ENCODE peak calls at places on chromosomes 7 and 10, in five cellular contexts. One of them, this sample, is unnamed.

GRCh38 chr7:29935111-29935510 is 54.5 kb downstream of the SCRN1 start:
- DNase-seq in K562: no peak
- DNase-seq in SK-N-SH: no peak
- DNase-seq in IMR-90: peak
- DNase-seq in GM12878: no peak
- DNase-seq in this sample: no peak

GRCh38 chr10:63917363-63917762 is 396.2 kb downstream of the REEP3 start:
- DNase-seq in K562: no peak
- DNase-seq in SK-N-SH: no peak
- DNase-seq in IMR-90: no peak
- DNase-seq in GM12878: no peak
- DNase-seq in this sample: no peak

GRCh38 chr10:72351479-72351878 is 3.2 kb downstream of the DNAJB12 start:
- DNase-seq in K562: no peak
- DNase-seq in SK-N-SH: no peak
- DNase-seq in IMR-90: no peak
- DNase-seq in GM12878: no peak
- DNase-seq in this sample: no peak

GRCh38 chr7:4057289-4057616 is 624.8 kb upstream of the FOXK1 start:
- DNase-seq in K562: no peak
- DNase-seq in SK-N-SH: no peak
- DNase-seq in IMR-90: no peak
- DNase-seq in GM12878: no peak
- DNase-seq in this sample: no peak

GRCh38 chr7:84337386-84337785 is 142.8 kb upstream of the SEMA3A start:
- DNase-seq in K562: no peak
- DNase-seq in SK-N-SH: no peak
- DNase-seq in IMR-90: peak
- DNase-seq in GM12878: no peak
- DNase-seq in this sample: no peak

GRCh38 chr10:46530249-46531186 is 25.9 kb downstream of the GPRIN2 start:
- DNase-seq in K562: no peak
- DNase-seq in SK-N-SH: no peak
- DNase-seq in IMR-90: peak
- DNase-seq in GM12878: no peak
- DNase-seq in this sample: peak

GRCh38 chr7:16063241-16063640 is 358.1 kb downstream of the CRPPA start:
- DNase-seq in K562: no peak
- DNase-seq in SK-N-SH: no peak
- DNase-seq in IMR-90: no peak
- DNase-seq in GM12878: no peak
- DNase-seq in this sample: no peak

GRCh38 chr10:28959850-28960501 is 282.7 kb downstream of the BAMBI start:
- DNase-seq in K562: no peak
- DNase-seq in SK-N-SH: no peak
- DNase-seq in IMR-90: peak
- DNase-seq in GM12878: no peak
- DNase-seq in this sample: no peak

GRCh38 chr7:17239683-17240521 is 58.5 kb upstream of the AHR start:
- DNase-seq in K562: no peak
- DNase-seq in SK-N-SH: no peak
- DNase-seq in IMR-90: peak
- DNase-seq in GM12878: no peak
- DNase-seq in this sample: peak

GRCh38 chr10:29120216-29120615 is 168.7 kb upstream of the LYZL1 start:
- DNase-seq in K562: no peak
- DNase-seq in SK-N-SH: no peak
- DNase-seq in IMR-90: peak
- DNase-seq in GM12878: no peak
- DNase-seq in this sample: peak

GRCh38 chr10:77578583-77579227 is 58.9 kb downstream of the KCNMA1 start:
- DNase-seq in K562: no peak
- DNase-seq in SK-N-SH: no peak
- DNase-seq in IMR-90: peak
- DNase-seq in GM12878: no peak
- DNase-seq in this sample: peak

GRCh38 chr7:93016085-93016471 is 101.7 kb downstream of the SAMD9 start:
- DNase-seq in K562: no peak
- DNase-seq in SK-N-SH: no peak
- DNase-seq in IMR-90: peak
- DNase-seq in GM12878: no peak
- DNase-seq in this sample: no peak

GRCh38 chr10:110364531-110364937 is 59.8 kb upstream of the SMNDC1 start:
- DNase-seq in K562: no peak
- DNase-seq in SK-N-SH: no peak
- DNase-seq in IMR-90: no peak
- DNase-seq in GM12878: no peak
- DNase-seq in this sample: no peak
- TF ChIP-seq RCOR1 in K562: no peak
- TF ChIP-seq RCOR1 in SK-N-SH: no peak
- TF ChIP-seq RCOR1 in IMR-90: peak
- TF ChIP-seq RCOR1 in GM12878: no peak
- TF ChIP-seq RCOR1 in this sample: no peak

DNA sequence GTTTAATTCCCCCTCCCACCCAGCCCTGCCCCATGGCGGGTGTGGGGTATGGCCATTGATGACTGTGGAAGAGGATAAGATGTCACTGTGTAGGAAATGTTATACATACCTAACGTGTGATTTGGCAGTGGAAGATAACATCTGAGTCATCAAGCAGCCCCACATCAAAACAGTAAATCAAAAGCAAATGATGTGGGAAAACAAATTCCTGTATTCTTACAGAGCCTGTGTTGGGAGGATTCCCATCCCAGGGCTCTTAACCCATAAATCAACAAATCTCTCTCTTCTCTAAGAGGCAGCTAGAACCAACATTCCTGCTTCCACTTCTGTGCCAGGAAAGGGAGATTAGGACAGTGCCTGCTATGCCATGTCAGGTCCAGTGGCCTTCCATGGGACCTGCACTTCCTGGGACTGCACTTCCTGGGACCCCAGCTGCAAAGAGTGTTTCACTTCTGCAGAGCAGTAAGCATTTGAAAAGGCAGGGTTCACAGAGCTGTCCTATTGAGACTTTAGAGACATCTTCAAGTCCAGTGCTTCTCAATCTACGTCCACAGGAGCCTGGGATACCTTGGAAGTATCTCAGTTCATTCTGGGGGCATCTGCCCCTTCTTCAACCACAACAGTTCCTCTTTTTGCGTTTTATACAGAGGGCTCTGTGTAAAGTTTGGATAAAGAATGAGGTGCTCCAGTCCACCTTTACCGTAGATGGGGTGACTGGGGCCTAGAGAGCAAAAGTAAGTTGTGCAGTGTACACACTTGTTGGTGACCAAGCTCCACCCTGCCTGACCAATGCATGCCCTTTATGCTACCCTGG is 45.8 kb downstream of the ATXN7L1 start:
- DNase-seq in K562: no peak
- DNase-seq in SK-N-SH: peak
- DNase-seq in IMR-90: peak
- DNase-seq in GM12878: no peak
- DNase-seq in this sample: peak
- TF ChIP-seq RCOR1 in K562: no peak
- TF ChIP-seq RCOR1 in SK-N-SH: no peak
- TF ChIP-seq RCOR1 in IMR-90: no peak
- TF ChIP-seq RCOR1 in GM12878: no peak
- TF ChIP-seq RCOR1 in this sample: no peak

DNA sequence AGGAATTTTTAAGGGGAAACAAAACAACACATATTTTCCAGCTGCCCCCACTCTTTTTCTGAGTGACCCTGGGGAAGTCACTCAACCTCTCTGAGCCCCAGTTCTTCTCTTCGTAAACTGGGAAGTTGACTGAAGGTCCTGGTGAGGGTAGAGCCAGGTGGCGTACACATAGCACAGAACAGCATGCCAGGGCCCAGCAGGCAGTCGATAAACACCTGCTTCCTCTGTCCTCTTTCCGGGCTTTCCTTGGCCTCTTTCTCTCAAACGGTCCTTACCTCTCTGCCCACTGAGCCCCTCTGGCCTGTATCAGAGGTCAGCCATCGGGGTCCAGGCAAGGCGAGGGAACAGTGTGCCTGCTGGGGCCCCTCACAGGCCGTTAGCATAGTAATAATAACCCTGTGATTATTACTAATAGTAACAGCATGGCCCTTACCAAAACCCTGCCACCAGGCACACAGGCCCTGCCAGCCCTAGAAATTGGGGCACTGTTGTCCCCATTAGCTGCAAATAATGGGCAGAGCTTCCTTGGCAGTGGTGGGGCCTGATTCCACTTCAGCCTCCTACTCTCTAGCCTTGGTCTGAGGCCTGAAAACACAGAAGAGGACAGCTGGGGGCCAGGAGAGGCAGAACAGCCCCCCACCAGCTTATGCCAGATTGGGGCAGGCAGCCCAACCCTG is 37.3 kb upstream of the SLC29A3 start:
- DNase-seq in K562: no peak
- DNase-seq in SK-N-SH: no peak
- DNase-seq in IMR-90: no peak
- DNase-seq in GM12878: no peak
- DNase-seq in this sample: no peak
- TF ChIP-seq RCOR1 in K562: no peak
- TF ChIP-seq RCOR1 in SK-N-SH: no peak
- TF ChIP-seq RCOR1 in IMR-90: no peak
- TF ChIP-seq RCOR1 in GM12878: no peak
- TF ChIP-seq RCOR1 in this sample: no peak

GRCh38 chr7:49247759-49248158 is 323.4 kb downstream of the CDC14C start:
- DNase-seq in K562: no peak
- DNase-seq in SK-N-SH: no peak
- DNase-seq in IMR-90: no peak
- DNase-seq in GM12878: no peak
- DNase-seq in this sample: no peak
- TF ChIP-seq RCOR1 in K562: no peak
- TF ChIP-seq RCOR1 in SK-N-SH: no peak
- TF ChIP-seq RCOR1 in IMR-90: no peak
- TF ChIP-seq RCOR1 in GM12878: no peak
- TF ChIP-seq RCOR1 in this sample: no peak

GRCh38 chr7:24755096-24755495 is 2.2 kb downstream of the GSDME start:
- DNase-seq in K562: no peak
- DNase-seq in SK-N-SH: no peak
- DNase-seq in IMR-90: no peak
- DNase-seq in GM12878: no peak
- DNase-seq in this sample: no peak

GRCh38 chr7:24755541-24756416 is 1.5 kb downstream of the GSDME start:
- DNase-seq in K562: no peak
- DNase-seq in SK-N-SH: no peak
- DNase-seq in IMR-90: peak
- DNase-seq in GM12878: peak
- DNase-seq in this sample: no peak

GRCh38 chr7:24756545-24756988 is 697 bp downstream of the GSDME start:
- DNase-seq in K562: no peak
- DNase-seq in SK-N-SH: no peak
- DNase-seq in IMR-90: peak
- DNase-seq in GM12878: no peak
- DNase-seq in this sample: no peak

GRCh38 chr7:24756989-24757798 is at the start of gene GSDME:
- DNase-seq in K562: peak
- DNase-seq in SK-N-SH: peak
- DNase-seq in IMR-90: peak
- DNase-seq in GM12878: no peak
- DNase-seq in this sample: peak

GRCh38 chr7:24757799-24758275 is 573 bp upstream of the GSDME start:
- DNase-seq in K562: no peak
- DNase-seq in SK-N-SH: peak
- DNase-seq in IMR-90: peak
- DNase-seq in GM12878: no peak
- DNase-seq in this sample: peak
- TF ChIP-seq RCOR1 in K562: no peak
- TF ChIP-seq RCOR1 in SK-N-SH: peak
- TF ChIP-seq RCOR1 in IMR-90: no peak
- TF ChIP-seq RCOR1 in GM12878: no peak
- TF ChIP-seq RCOR1 in this sample: no peak

DNA sequence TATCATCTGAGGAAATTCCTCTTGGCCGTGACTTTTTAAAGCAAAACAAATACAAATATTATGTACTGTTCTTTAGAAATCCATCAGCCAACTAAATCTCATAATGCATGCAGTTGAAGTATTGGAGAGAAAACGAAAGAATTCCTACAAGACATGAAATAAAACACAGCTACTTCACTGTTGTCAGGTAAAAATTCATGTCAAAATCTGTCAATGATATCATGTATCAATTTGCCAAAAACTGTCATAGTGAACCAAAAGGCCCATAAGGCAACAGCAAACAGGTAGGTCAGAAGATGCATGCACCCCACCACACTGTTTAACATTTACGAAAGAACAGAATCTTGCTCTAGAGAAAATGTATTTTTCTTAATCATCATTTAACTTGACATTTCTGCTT is 2.3 kb downstream of the GPR22 start:
- DNase-seq in K562: no peak
- DNase-seq in SK-N-SH: no peak
- DNase-seq in IMR-90: no peak
- DNase-seq in GM12878: no peak
- DNase-seq in this sample: no peak
- TF ChIP-seq RCOR1 in K562: no peak
- TF ChIP-seq RCOR1 in SK-N-SH: no peak
- TF ChIP-seq RCOR1 in IMR-90: no peak
- TF ChIP-seq RCOR1 in GM12878: no peak
- TF ChIP-seq RCOR1 in this sample: no peak

GRCh38 chr7:128168667-128169210 is 72.3 kb upstream of the LEP start:
- DNase-seq in K562: peak
- DNase-seq in SK-N-SH: peak
- DNase-seq in IMR-90: no peak
- DNase-seq in GM12878: no peak
- DNase-seq in this sample: no peak
- TF ChIP-seq RCOR1 in K562: no peak
- TF ChIP-seq RCOR1 in SK-N-SH: no peak
- TF ChIP-seq RCOR1 in IMR-90: no peak
- TF ChIP-seq RCOR1 in GM12878: no peak
- TF ChIP-seq RCOR1 in this sample: no peak

GRCh38 chr10:98293550-98294269 is 25.7 kb upstream of the LOXL4 start:
- DNase-seq in K562: no peak
- DNase-seq in SK-N-SH: no peak
- DNase-seq in IMR-90: no peak
- DNase-seq in GM12878: no peak
- DNase-seq in this sample: no peak

GRCh38 chr10:98295907-98296306 is 27.9 kb upstream of the LOXL4 start:
- DNase-seq in K562: no peak
- DNase-seq in SK-N-SH: peak
- DNase-seq in IMR-90: peak
- DNase-seq in GM12878: no peak
- DNase-seq in this sample: no peak

GRCh38 chr10:98294270-98294627 is 26.3 kb upstream of the LOXL4 start:
- DNase-seq in K562: no peak
- DNase-seq in SK-N-SH: no peak
- DNase-seq in IMR-90: no peak
- DNase-seq in GM12878: no peak
- DNase-seq in this sample: no peak

GRCh38 chr10:98295401-98295811 is 27.4 kb upstream of the LOXL4 start:
- DNase-seq in K562: no peak
- DNase-seq in SK-N-SH: no peak
- DNase-seq in IMR-90: no peak
- DNase-seq in GM12878: peak
- DNase-seq in this sample: no peak

GRCh38 chr10:98296514-98296913 is 28.5 kb upstream of the LOXL4 start:
- DNase-seq in K562: no peak
- DNase-seq in SK-N-SH: no peak
- DNase-seq in IMR-90: peak
- DNase-seq in GM12878: no peak
- DNase-seq in this sample: no peak
- TF ChIP-seq RCOR1 in K562: no peak
- TF ChIP-seq RCOR1 in SK-N-SH: no peak
- TF ChIP-seq RCOR1 in IMR-90: no peak
- TF ChIP-seq RCOR1 in GM12878: no peak
- TF ChIP-seq RCOR1 in this sample: no peak